ENCODE peak calls at places on chromosome 1, in nine cellular contexts. One of them, this sample, is unnamed.

GRCh38 chr1:10575616-10576015 is 100.9 kb downstream of the PEX14 start:
- DNase-seq in endothelial cell: no peak
- DNase-seq in heart left ventricle: no peak
- DNase-seq in psoas muscle: no peak
- DNase-seq in neural crest cell: no peak
- DNase-seq in cardiac muscle cell: peak
- DNase-seq in GM12865: no peak
- DNase-seq in CD8-positive, alpha-beta T cell: no peak
- DNase-seq in adrenal gland: no peak
- DNase-seq in this sample: no peak

GRCh38 chr1:56403321-56403720 is 176.0 kb downstream of the PLPP3 start:
- DNase-seq in endothelial cell: no peak
- DNase-seq in heart left ventricle: no peak
- DNase-seq in psoas muscle: no peak
- DNase-seq in neural crest cell: no peak
- DNase-seq in cardiac muscle cell: no peak
- DNase-seq in GM12865: no peak
- DNase-seq in CD8-positive, alpha-beta T cell: no peak
- DNase-seq in adrenal gland: no peak
- DNase-seq in this sample: no peak

GRCh38 chr1:11749203-11749689 is 12.7 kb upstream of the C1orf167 start:
- DNase-seq in endothelial cell: peak
- DNase-seq in heart left ventricle: no peak
- DNase-seq in psoas muscle: peak
- DNase-seq in neural crest cell: no peak
- DNase-seq in cardiac muscle cell: no peak
- DNase-seq in GM12865: peak
- DNase-seq in CD8-positive, alpha-beta T cell: peak
- DNase-seq in adrenal gland: no peak
- DNase-seq in this sample: no peak

GRCh38 chr1:31424568-31424967 is 11.6 kb downstream of the SERINC2 start:
- DNase-seq in endothelial cell: no peak
- DNase-seq in heart left ventricle: no peak
- DNase-seq in psoas muscle: no peak
- DNase-seq in neural crest cell: no peak
- DNase-seq in cardiac muscle cell: no peak
- DNase-seq in GM12865: no peak
- DNase-seq in CD8-positive, alpha-beta T cell: no peak
- DNase-seq in adrenal gland: no peak
- DNase-seq in this sample: no peak

GRCh38 chr1:247962911-247963588 is 2.0 kb upstream of the OR2AK2 start:
- DNase-seq in endothelial cell: no peak
- DNase-seq in heart left ventricle: no peak
- DNase-seq in psoas muscle: no peak
- DNase-seq in neural crest cell: no peak
- DNase-seq in cardiac muscle cell: no peak
- DNase-seq in GM12865: no peak
- DNase-seq in CD8-positive, alpha-beta T cell: no peak
- DNase-seq in adrenal gland: no peak
- DNase-seq in this sample: no peak

GRCh38 chr1:203625623-203626189 is 926 bp upstream of the ATP2B4 start:
- DNase-seq in endothelial cell: no peak
- DNase-seq in heart left ventricle: no peak
- DNase-seq in psoas muscle: no peak
- DNase-seq in neural crest cell: no peak
- DNase-seq in cardiac muscle cell: peak
- DNase-seq in GM12865: peak
- DNase-seq in CD8-positive, alpha-beta T cell: peak
- DNase-seq in adrenal gland: peak
- DNase-seq in this sample: no peak

GRCh38 chr1:164092603-164093353 is 466.2 kb upstream of the PBX1 start:
- DNase-seq in endothelial cell: no peak
- DNase-seq in heart left ventricle: no peak
- DNase-seq in psoas muscle: no peak
- DNase-seq in neural crest cell: no peak
- DNase-seq in cardiac muscle cell: peak
- DNase-seq in GM12865: no peak
- DNase-seq in CD8-positive, alpha-beta T cell: no peak
- DNase-seq in adrenal gland: no peak
- DNase-seq in this sample: no peak

GRCh38 chr1:113255728-113256347 is 134.5 kb upstream of the MAGI3 start:
- DNase-seq in endothelial cell: no peak
- DNase-seq in heart left ventricle: no peak
- DNase-seq in psoas muscle: no peak
- DNase-seq in neural crest cell: no peak
- DNase-seq in cardiac muscle cell: no peak
- DNase-seq in GM12865: no peak
- DNase-seq in CD8-positive, alpha-beta T cell: no peak
- DNase-seq in adrenal gland: no peak
- DNase-seq in this sample: no peak

DNA sequence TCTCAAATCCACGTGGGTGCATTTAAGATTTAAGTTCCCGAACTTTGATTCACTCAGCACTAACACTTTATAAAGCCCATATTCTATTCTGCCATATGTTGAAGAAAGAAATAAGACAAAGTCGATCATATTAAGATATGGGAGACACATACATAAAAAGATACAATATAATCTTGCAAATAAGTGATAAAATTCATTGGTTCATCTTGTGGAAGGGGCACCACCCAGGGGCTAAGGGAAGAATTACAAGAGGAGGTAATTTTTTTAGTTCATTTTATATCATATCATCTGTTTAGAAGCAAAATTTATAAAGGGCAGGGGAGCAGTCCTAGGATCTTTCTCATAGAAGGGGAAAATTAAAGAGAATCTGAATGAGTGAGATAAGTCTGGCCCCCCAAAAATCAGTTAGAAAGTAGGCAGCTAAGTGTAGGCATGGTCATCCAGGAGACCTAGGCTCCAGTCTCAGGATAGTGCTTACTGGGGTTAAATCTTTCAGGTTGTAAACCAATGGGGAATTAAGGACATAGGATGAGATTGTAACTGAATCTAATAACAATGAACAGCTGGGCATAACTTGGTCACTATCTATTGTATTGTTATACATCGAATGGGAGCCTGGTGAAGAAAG is 124.2 kb upstream of the L1TD1 start:
- DNase-seq in endothelial cell: peak
- DNase-seq in heart left ventricle: no peak
- DNase-seq in psoas muscle: no peak
- DNase-seq in neural crest cell: no peak
- DNase-seq in cardiac muscle cell: peak
- DNase-seq in GM12865: no peak
- DNase-seq in CD8-positive, alpha-beta T cell: no peak
- DNase-seq in adrenal gland: no peak
- DNase-seq in this sample: no peak
- TF ChIP-seq CTCF in endothelial cell: peak
- TF ChIP-seq CTCF in heart left ventricle: peak
- TF ChIP-seq CTCF in psoas muscle: peak
- TF ChIP-seq CTCF in neural crest cell: peak
- TF ChIP-seq CTCF in cardiac muscle cell: peak
- TF ChIP-seq CTCF in GM12865: peak
- TF ChIP-seq CTCF in CD8-positive, alpha-beta T cell: no peak
- TF ChIP-seq CTCF in adrenal gland: peak
- TF ChIP-seq CTCF in this sample: no peak

DNA sequence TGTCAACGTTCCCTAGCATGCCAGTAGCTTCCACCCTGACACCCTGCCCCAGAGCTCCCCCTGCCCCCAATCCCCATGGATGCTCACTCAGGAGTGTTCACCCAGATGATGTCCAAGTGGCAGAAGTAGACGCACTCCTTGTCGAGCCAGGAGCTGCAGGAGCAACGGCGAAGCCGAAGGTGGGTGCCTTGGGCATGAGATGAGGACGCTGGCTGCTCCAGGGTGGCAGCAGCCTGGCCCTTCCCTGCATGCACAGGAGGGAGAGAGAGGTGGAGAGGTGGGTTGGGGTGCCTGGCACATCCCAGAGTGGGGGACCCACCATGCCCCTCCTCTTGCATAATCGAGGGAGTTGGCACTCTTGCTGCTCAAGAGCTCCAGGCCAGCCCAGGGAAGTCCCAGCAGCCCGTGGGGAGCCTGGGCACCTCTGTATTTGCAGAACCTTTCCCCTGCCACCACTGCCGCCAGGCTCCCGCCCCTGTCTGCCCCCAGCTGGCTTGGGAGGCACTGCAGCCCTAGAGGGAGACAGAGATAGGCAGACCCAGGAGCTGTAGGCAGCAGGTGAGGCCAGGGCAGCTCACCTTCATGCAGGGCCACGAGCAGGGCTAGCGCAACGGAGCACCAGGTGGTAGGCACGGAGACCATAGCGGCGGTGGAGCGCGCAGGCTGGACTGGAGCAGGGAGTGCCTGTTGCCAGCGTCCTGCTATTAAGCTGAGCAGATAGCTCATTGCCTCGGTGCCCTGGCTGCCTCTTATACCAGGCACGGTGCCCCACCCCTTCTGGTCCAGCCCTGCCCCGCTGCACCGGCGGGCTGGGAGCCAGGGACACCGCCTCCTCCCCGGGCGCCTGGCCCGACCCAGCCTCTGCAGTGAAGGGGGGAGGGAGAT is at the start of gene EDN2:
- DNase-seq in endothelial cell: no peak
- DNase-seq in heart left ventricle: peak
- DNase-seq in psoas muscle: peak
- DNase-seq in neural crest cell: no peak
- DNase-seq in cardiac muscle cell: no peak
- DNase-seq in GM12865: no peak
- DNase-seq in CD8-positive, alpha-beta T cell: no peak
- DNase-seq in adrenal gland: no peak
- DNase-seq in this sample: no peak
- TF ChIP-seq CTCF in endothelial cell: no peak
- TF ChIP-seq CTCF in heart left ventricle: no peak
- TF ChIP-seq CTCF in psoas muscle: no peak
- TF ChIP-seq CTCF in neural crest cell: peak
- TF ChIP-seq CTCF in cardiac muscle cell: peak
- TF ChIP-seq CTCF in GM12865: peak
- TF ChIP-seq CTCF in CD8-positive, alpha-beta T cell: no peak
- TF ChIP-seq CTCF in adrenal gland: peak
- TF ChIP-seq CTCF in this sample: no peak

DNA sequence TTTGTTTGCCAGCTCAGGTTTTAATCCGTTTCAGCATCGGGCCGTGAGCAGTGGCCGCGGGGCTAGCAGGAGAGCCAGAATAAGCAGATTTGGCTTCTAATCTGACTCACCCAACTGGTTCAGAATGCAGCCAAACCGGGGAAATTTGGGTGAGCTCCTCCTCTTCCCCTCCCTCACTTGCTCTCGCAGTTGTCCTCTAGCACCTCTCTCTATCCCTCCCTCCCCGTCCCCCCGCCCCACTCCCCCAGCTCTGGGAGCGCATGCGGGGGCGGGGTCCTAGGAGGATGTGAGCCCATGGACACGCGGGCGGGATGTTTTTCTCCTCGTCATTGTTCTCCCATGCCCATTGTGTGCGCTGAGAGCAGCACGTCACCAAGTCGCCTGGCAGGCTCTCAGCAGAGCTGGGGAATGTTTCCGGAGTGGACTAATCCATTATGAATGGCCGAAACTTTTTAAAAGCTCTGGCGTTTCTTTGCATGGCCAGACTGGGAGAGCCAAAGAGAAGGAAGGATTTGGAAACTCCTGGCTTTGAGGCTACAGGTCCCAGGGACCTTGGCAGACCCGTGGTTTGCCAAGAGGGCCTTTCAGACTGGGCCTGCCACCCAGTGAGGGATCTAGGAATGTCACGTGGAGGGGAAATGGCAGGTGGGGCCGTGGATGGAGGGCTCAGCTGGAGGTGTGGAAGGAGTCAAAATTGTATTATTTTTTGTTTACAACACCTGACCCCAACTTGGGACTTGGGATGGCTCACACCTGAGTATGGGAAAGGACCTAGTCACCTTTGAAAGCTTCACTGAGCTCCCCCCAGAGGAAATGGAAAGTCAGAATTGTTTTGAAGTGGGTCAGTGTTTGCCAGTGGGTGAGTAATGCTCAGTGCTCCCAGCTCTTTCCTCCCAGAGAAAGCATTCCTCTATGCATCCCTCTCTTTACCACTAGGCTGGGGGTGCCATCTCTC is 39.2 kb downstream of the CDK18 start:
- DNase-seq in endothelial cell: peak
- DNase-seq in heart left ventricle: peak
- DNase-seq in psoas muscle: peak
- DNase-seq in neural crest cell: peak
- DNase-seq in cardiac muscle cell: peak
- DNase-seq in GM12865: no peak
- DNase-seq in CD8-positive, alpha-beta T cell: no peak
- DNase-seq in adrenal gland: peak
- DNase-seq in this sample: peak
- TF ChIP-seq CTCF in endothelial cell: no peak
- TF ChIP-seq CTCF in heart left ventricle: no peak
- TF ChIP-seq CTCF in psoas muscle: no peak
- TF ChIP-seq CTCF in neural crest cell: no peak
- TF ChIP-seq CTCF in cardiac muscle cell: no peak
- TF ChIP-seq CTCF in GM12865: no peak
- TF ChIP-seq CTCF in CD8-positive, alpha-beta T cell: no peak
- TF ChIP-seq CTCF in adrenal gland: no peak
- TF ChIP-seq CTCF in this sample: no peak

GRCh38 chr1:66439028-66439427 is 94.9 kb upstream of the SGIP1 start:
- DNase-seq in endothelial cell: no peak
- DNase-seq in heart left ventricle: no peak
- DNase-seq in psoas muscle: no peak
- DNase-seq in neural crest cell: no peak
- DNase-seq in cardiac muscle cell: no peak
- DNase-seq in GM12865: peak
- DNase-seq in CD8-positive, alpha-beta T cell: no peak
- DNase-seq in adrenal gland: no peak
- DNase-seq in this sample: no peak

GRCh38 chr1:66445492-66446181 is 88.3 kb upstream of the SGIP1 start:
- DNase-seq in endothelial cell: peak
- DNase-seq in heart left ventricle: peak
- DNase-seq in psoas muscle: peak
- DNase-seq in neural crest cell: no peak
- DNase-seq in cardiac muscle cell: no peak
- DNase-seq in GM12865: peak
- DNase-seq in CD8-positive, alpha-beta T cell: peak
- DNase-seq in adrenal gland: no peak
- DNase-seq in this sample: no peak

GRCh38 chr1:66446261-66447001 is 87.5 kb upstream of the SGIP1 start:
- DNase-seq in endothelial cell: peak
- DNase-seq in heart left ventricle: peak
- DNase-seq in psoas muscle: no peak
- DNase-seq in neural crest cell: peak
- DNase-seq in cardiac muscle cell: peak
- DNase-seq in GM12865: peak
- DNase-seq in CD8-positive, alpha-beta T cell: peak
- DNase-seq in adrenal gland: peak
- DNase-seq in this sample: no peak

GRCh38 chr1:66444438-66445265 is 89.3 kb upstream of the SGIP1 start:
- DNase-seq in endothelial cell: no peak
- DNase-seq in heart left ventricle: no peak
- DNase-seq in psoas muscle: no peak
- DNase-seq in neural crest cell: no peak
- DNase-seq in cardiac muscle cell: no peak
- DNase-seq in GM12865: peak
- DNase-seq in CD8-positive, alpha-beta T cell: no peak
- DNase-seq in adrenal gland: no peak
- DNase-seq in this sample: no peak

DNA sequence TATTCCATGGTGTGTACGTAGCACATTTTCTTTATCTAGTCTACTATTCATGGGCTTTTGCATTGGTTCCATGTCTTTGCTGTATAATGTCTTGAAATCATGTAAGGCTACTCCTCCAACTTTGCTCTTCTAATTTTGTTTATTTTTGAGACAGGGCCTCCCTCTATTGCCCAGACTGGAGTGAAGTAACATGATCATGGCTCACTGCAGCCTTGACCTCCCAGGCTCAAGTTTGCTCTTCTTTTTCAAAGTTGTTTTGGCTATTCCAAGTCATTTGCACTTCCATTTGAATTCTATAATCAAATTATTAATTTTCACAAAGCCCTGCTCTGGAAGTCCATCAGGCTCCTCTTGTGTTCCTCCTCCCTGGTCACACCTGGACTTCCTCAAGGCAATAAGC is 90.2 kb upstream of the SGIP1 start:
- DNase-seq in endothelial cell: no peak
- DNase-seq in heart left ventricle: no peak
- DNase-seq in psoas muscle: no peak
- DNase-seq in neural crest cell: no peak
- DNase-seq in cardiac muscle cell: peak
- DNase-seq in GM12865: no peak
- DNase-seq in CD8-positive, alpha-beta T cell: no peak
- DNase-seq in adrenal gland: no peak
- DNase-seq in this sample: no peak
- TF ChIP-seq CTCF in endothelial cell: no peak
- TF ChIP-seq CTCF in heart left ventricle: no peak
- TF ChIP-seq CTCF in psoas muscle: no peak
- TF ChIP-seq CTCF in neural crest cell: no peak
- TF ChIP-seq CTCF in cardiac muscle cell: peak
- TF ChIP-seq CTCF in GM12865: no peak
- TF ChIP-seq CTCF in CD8-positive, alpha-beta T cell: no peak
- TF ChIP-seq CTCF in adrenal gland: no peak
- TF ChIP-seq CTCF in this sample: no peak

This sample was measured in omental fat pad.